ENCODE peak calls at places on chromosomes 3 and 15, in four cellular contexts. J is SW480, K is GM04504, T is OCI-LY7. H is an unnamed sample.

GRCh38 chr3:125593991-125594574 is 1.2 kb downstream of the OSBPL11 start:
- DNase-seq in J (peak), K (no peak), T (peak), H (no peak)

GRCh38 chr15:91946075-91946474 is 92.6 kb downstream of the SLCO3A1 start:
- DNase-seq in J (no peak), K (no peak), T (no peak), H (no peak)

GRCh38 chr15:91956026-91956723 is 102.7 kb downstream of the SLCO3A1 start:
- DNase-seq in T (no peak), J (no peak), K (peak), H (no peak)

GRCh38 chr15:99423186-99424130 is 142.3 kb upstream of the MEF2A start:
- DNase-seq in K (no peak), J (no peak), T (no peak), H (no peak)

GRCh38 chr3:168002786-168003368 is 92.8 kb downstream of the GOLIM4 start:
- DNase-seq in T (no peak), K (no peak), J (peak), H (no peak)

GRCh38 chr3:17074559-17074958 is 189.8 kb downstream of the PLCL2 start:
- DNase-seq in T (no peak), J (no peak), K (no peak), H (peak)

GRCh38 chr3:196990654-196991053 is 22.0 kb upstream of the PIGZ start:
- DNase-seq in K (no peak), T (no peak), J (no peak), H (no peak)

GRCh38 chr3:141239551-141240281 is 8.1 kb downstream of the PXYLP1 start:
- DNase-seq in T (no peak), J (no peak), K (no peak), H (no peak)

GRCh38 chr3:16697437-16698258 is 92.4 kb upstream of the DAZL start:
- DNase-seq in T (no peak), K (no peak), J (no peak), H (no peak)

GRCh38 chr15:65006876-65007275 is 17.2 kb upstream of the SPG21 start:
- DNase-seq in K (no peak), T (no peak), J (no peak), H (no peak)

GRCh38 chr3:136577791-136578190 is 174.4 kb downstream of the STAG1 start:
- DNase-seq in J (no peak), T (no peak), K (no peak), H (no peak)

GRCh38 chr3:68467465-68467864 is 464.9 kb downstream of the TAFA4 start:
- DNase-seq in K (no peak), T (no peak), J (no peak), H (no peak)

H was measured in T-helper 22 cell.